ENCODE peak calls at places on chromosome 1, in nine cellular contexts. L, M, N, S, X, O, Q, D and C are unnamed samples.

GRCh38 chr1:167273027-167273800 is 52.5 kb downstream of the POU2F1 start:
- DNase-seq in L (peak), M (no peak), N (no peak), S (no peak), X (peak), O (no peak), Q (no peak), D (no peak), C (no peak)

GRCh38 chr1:29960156-29960755 is 723.9 kb downstream of the PTPRU start:
- DNase-seq in L (no peak), M (no peak), N (no peak), S (no peak), X (no peak), O (no peak), Q (no peak), D (no peak), C (peak)

GRCh38 chr1:240385985-240386978 is 225.7 kb downstream of the GREM2 start:
- DNase-seq in L (peak), M (no peak), N (no peak), S (no peak), X (peak), O (no peak), Q (peak), D (peak), C (no peak)

GRCh38 chr1:37325010-37325409 is 149.4 kb upstream of the ZC3H12A start:
- DNase-seq in L (no peak), M (no peak), N (no peak), S (no peak), X (no peak), O (no peak), Q (no peak), D (no peak), C (no peak)

GRCh38 chr1:203536981-203537455 is 43.1 kb downstream of the OPTC start:
- DNase-seq in L (peak), M (no peak), N (no peak), S (no peak), X (no peak), O (no peak), Q (peak), D (no peak), C (no peak)

GRCh38 chr1:5855196-5855897 is 136.9 kb downstream of the NPHP4 start:
- DNase-seq in L (no peak), M (no peak), N (no peak), S (no peak), X (no peak), O (no peak), Q (no peak), D (no peak), C (no peak)

GRCh38 chr1:207959141-207959825 is 48.4 kb upstream of the CD34 start:
- DNase-seq in L (peak), M (no peak), N (no peak), S (peak), X (no peak), O (peak), Q (no peak), D (peak), C (peak)

GRCh38 chr1:68384321-68384813 is 65.4 kb downstream of the RPE65 start:
- DNase-seq in L (peak), M (no peak), N (peak), S (no peak), X (peak), O (no peak), Q (peak), D (peak), C (no peak)